ENCODE peak calls at places on chromosomes 1 and 21, in six cellular contexts. One of them, this sample, is unnamed.

GRCh38 chr1:16275591-16275990 is 38.6 kb upstream of the CPLANE2 start:
- DNase-seq in colonic mucosa: no peak
- DNase-seq in left cardiac atrium: no peak
- DNase-seq in amniotic stem cell: no peak
- DNase-seq in H9: no peak
- DNase-seq in ureter: no peak
- DNase-seq in this sample: no peak

GRCh38 chr1:112744019-112744578 is 29.0 kb upstream of the PPM1J start:
- DNase-seq in left cardiac atrium: peak
- DNase-seq in amniotic stem cell: no peak
- DNase-seq in colonic mucosa: no peak
- DNase-seq in H9: peak
- DNase-seq in ureter: no peak
- DNase-seq in this sample: peak

GRCh38 chr1:19735419-19736127 is 64.1 kb downstream of the TMCO4 start:
- DNase-seq in colonic mucosa: no peak
- DNase-seq in ureter: peak
- DNase-seq in H9: no peak
- DNase-seq in left cardiac atrium: peak
- DNase-seq in amniotic stem cell: peak
- DNase-seq in this sample: peak

GRCh38 chr1:7207875-7208646 is 422.8 kb downstream of the CAMTA1 start:
- DNase-seq in colonic mucosa: peak
- DNase-seq in ureter: no peak
- DNase-seq in amniotic stem cell: no peak
- DNase-seq in left cardiac atrium: peak
- DNase-seq in H9: peak
- DNase-seq in this sample: peak

GRCh38 chr1:112686835-112687234 is 12.4 kb downstream of the MOV10 start:
- DNase-seq in amniotic stem cell: no peak
- DNase-seq in ureter: no peak
- DNase-seq in H9: no peak
- DNase-seq in colonic mucosa: no peak
- DNase-seq in left cardiac atrium: no peak
- DNase-seq in this sample: no peak

GRCh38 chr1:180181996-180182675 is 27.5 kb downstream of the QSOX1 start:
- DNase-seq in ureter: no peak
- DNase-seq in amniotic stem cell: no peak
- DNase-seq in H9: no peak
- DNase-seq in left cardiac atrium: no peak
- DNase-seq in colonic mucosa: no peak
- DNase-seq in this sample: no peak

GRCh38 chr1:66648896-66649597 is 103.2 kb upstream of the DYNLT5 start:
- DNase-seq in colonic mucosa: no peak
- DNase-seq in H9: no peak
- DNase-seq in amniotic stem cell: no peak
- DNase-seq in left cardiac atrium: no peak
- DNase-seq in ureter: no peak
- DNase-seq in this sample: no peak

GRCh38 chr1:9814619-9815018 is 9.1 kb downstream of the CLSTN1 start:
- DNase-seq in H9: no peak
- DNase-seq in amniotic stem cell: no peak
- DNase-seq in ureter: no peak
- DNase-seq in left cardiac atrium: no peak
- DNase-seq in colonic mucosa: no peak
- DNase-seq in this sample: no peak

GRCh38 chr1:151992345-151993083 is 1.1 kb downstream of the S100A10 start:
- DNase-seq in colonic mucosa: peak
- DNase-seq in ureter: peak
- DNase-seq in amniotic stem cell: peak
- DNase-seq in H9: peak
- DNase-seq in left cardiac atrium: peak
- DNase-seq in this sample: peak

GRCh38 chr1:1306661-1307260 is 969 bp downstream of the ACAP3 start:
- DNase-seq in amniotic stem cell: no peak
- DNase-seq in colonic mucosa: peak
- DNase-seq in H9: no peak
- DNase-seq in ureter: no peak
- DNase-seq in left cardiac atrium: no peak
- DNase-seq in this sample: no peak

GRCh38 chr21:41630249-41630648 is 122.3 kb upstream of the TMPRSS2 start:
- DNase-seq in left cardiac atrium: peak
- DNase-seq in ureter: peak
- DNase-seq in amniotic stem cell: no peak
- DNase-seq in colonic mucosa: peak
- DNase-seq in H9: no peak
- DNase-seq in this sample: no peak

GRCh38 chr1:1122981-1123480 is 7.1 kb upstream of the C1orf159 start:
- DNase-seq in colonic mucosa: peak
- DNase-seq in H9: no peak
- DNase-seq in amniotic stem cell: no peak
- DNase-seq in left cardiac atrium: peak
- DNase-seq in ureter: no peak
- DNase-seq in this sample: no peak

GRCh38 chr21:31284797-31285397 is 59.2 kb downstream of the TIAM1 start:
- DNase-seq in colonic mucosa: no peak
- DNase-seq in left cardiac atrium: peak
- DNase-seq in H9: no peak
- DNase-seq in ureter: no peak
- DNase-seq in amniotic stem cell: no peak
- DNase-seq in this sample: no peak

GRCh38 chr21:16536661-16537359 is 807.0 kb downstream of the USP25 start:
- DNase-seq in amniotic stem cell: no peak
- DNase-seq in ureter: no peak
- DNase-seq in left cardiac atrium: no peak
- DNase-seq in H9: no peak
- DNase-seq in colonic mucosa: no peak
- DNase-seq in this sample: no peak

GRCh38 chr1:91099746-91100621 is 78.1 kb upstream of the ZNF644 start:
- DNase-seq in colonic mucosa: no peak
- DNase-seq in amniotic stem cell: no peak
- DNase-seq in H9: no peak
- DNase-seq in ureter: no peak
- DNase-seq in left cardiac atrium: no peak
- DNase-seq in this sample: no peak

GRCh38 chr1:223106856-223107255 is 36.2 kb downstream of the TLR5 start:
- DNase-seq in left cardiac atrium: peak
- DNase-seq in ureter: no peak
- DNase-seq in colonic mucosa: no peak
- DNase-seq in amniotic stem cell: no peak
- DNase-seq in H9: no peak
- DNase-seq in this sample: peak

GRCh38 chr1:84344286-84344685 is 42.8 kb downstream of the SAMD13 start:
- DNase-seq in ureter: no peak
- DNase-seq in amniotic stem cell: no peak
- DNase-seq in H9: no peak
- DNase-seq in colonic mucosa: no peak
- DNase-seq in left cardiac atrium: no peak
- DNase-seq in this sample: no peak

GRCh38 chr1:15578921-15579682 is 5.7 kb downstream of the AGMAT start:
- DNase-seq in H9: no peak
- DNase-seq in left cardiac atrium: no peak
- DNase-seq in amniotic stem cell: no peak
- DNase-seq in ureter: no peak
- DNase-seq in colonic mucosa: no peak
- DNase-seq in this sample: no peak

GRCh38 chr1:30936541-30937171 is 28.1 kb upstream of the SDC3 start:
- DNase-seq in colonic mucosa: no peak
- DNase-seq in left cardiac atrium: no peak
- DNase-seq in amniotic stem cell: no peak
- DNase-seq in ureter: no peak
- DNase-seq in H9: no peak
- DNase-seq in this sample: no peak

GRCh38 chr1:154170547-154171221 is 15.8 kb upstream of the NUP210L start:
- DNase-seq in H9: no peak
- DNase-seq in amniotic stem cell: no peak
- DNase-seq in ureter: no peak
- DNase-seq in colonic mucosa: no peak
- DNase-seq in left cardiac atrium: no peak
- DNase-seq in this sample: no peak

GRCh38 chr1:30101477-30102227 is 621.7 kb downstream of the MATN1 start:
- DNase-seq in left cardiac atrium: no peak
- DNase-seq in H9: peak
- DNase-seq in amniotic stem cell: no peak
- DNase-seq in ureter: no peak
- DNase-seq in colonic mucosa: peak
- DNase-seq in this sample: no peak

GRCh38 chr1:205356424-205357151 is at the start of gene KLHDC8A:
- DNase-seq in H9: peak
- DNase-seq in ureter: no peak
- DNase-seq in amniotic stem cell: no peak
- DNase-seq in colonic mucosa: no peak
- DNase-seq in left cardiac atrium: no peak
- DNase-seq in this sample: no peak

GRCh38 chr1:101820080-101820479 is 176.6 kb downstream of the OLFM3 start:
- DNase-seq in ureter: no peak
- DNase-seq in amniotic stem cell: no peak
- DNase-seq in left cardiac atrium: no peak
- DNase-seq in H9: no peak
- DNase-seq in colonic mucosa: no peak
- DNase-seq in this sample: no peak

GRCh38 chr1:37919277-37919676 is 27.6 kb downstream of the INPP5B start:
- DNase-seq in colonic mucosa: no peak
- DNase-seq in H9: peak
- DNase-seq in left cardiac atrium: no peak
- DNase-seq in amniotic stem cell: no peak
- DNase-seq in ureter: no peak
- DNase-seq in this sample: no peak

GRCh38 chr1:10668241-10668761 is 128.1 kb downstream of the CASZ1 start:
- DNase-seq in amniotic stem cell: no peak
- DNase-seq in colonic mucosa: no peak
- DNase-seq in ureter: no peak
- DNase-seq in left cardiac atrium: no peak
- DNase-seq in H9: no peak
- DNase-seq in this sample: no peak

GRCh38 chr1:220914283-220915116 is 35.3 kb downstream of the HLX start:
- DNase-seq in ureter: no peak
- DNase-seq in left cardiac atrium: no peak
- DNase-seq in H9: no peak
- DNase-seq in amniotic stem cell: no peak
- DNase-seq in colonic mucosa: no peak
- DNase-seq in this sample: no peak

GRCh38 chr1:94727846-94728715 is 92.1 kb upstream of the SLC44A3 start:
- DNase-seq in H9: no peak
- DNase-seq in ureter: no peak
- DNase-seq in colonic mucosa: no peak
- DNase-seq in amniotic stem cell: peak
- DNase-seq in left cardiac atrium: no peak
- DNase-seq in this sample: peak

GRCh38 chr1:109133815-109134214 is 19.9 kb downstream of the ELAPOR1 start:
- DNase-seq in H9: no peak
- DNase-seq in colonic mucosa: peak
- DNase-seq in amniotic stem cell: no peak
- DNase-seq in ureter: no peak
- DNase-seq in left cardiac atrium: peak
- DNase-seq in this sample: peak

GRCh38 chr1:218108034-218108433 is 177.1 kb upstream of the RRP15 start:
- DNase-seq in amniotic stem cell: no peak
- DNase-seq in colonic mucosa: no peak
- DNase-seq in left cardiac atrium: no peak
- DNase-seq in H9: no peak
- DNase-seq in ureter: no peak
- DNase-seq in this sample: no peak

GRCh38 chr1:40879487-40880175 is 17.5 kb upstream of the CITED4 start:
- DNase-seq in amniotic stem cell: no peak
- DNase-seq in H9: no peak
- DNase-seq in ureter: no peak
- DNase-seq in colonic mucosa: no peak
- DNase-seq in left cardiac atrium: no peak
- DNase-seq in this sample: no peak

This sample was measured in heart right ventricle.